ENCODE peak calls at places on chromosome 6, in eight cellular contexts. P is psoas muscle, Q is heart right ventricle, Y is IMR-90, K is stomach, T is mammary epithelial cell, C is neural progenitor cell, U is mucosa of descending colon. W is an unnamed sample. For H3K36me3, the result is how much of the 10 kb centered on the place peaks cover.

GRCh38 chr6:85062884-85063283 is 298.5 kb upstream of the TBX18 start:
- DNase-seq in T (no peak), P (no peak), Q (no peak), C (no peak), U (no peak), Y (no peak), K (no peak), W (no peak)

GRCh38 chr6:106748547-106749207 is 119.3 kb downstream of the QRSL1 start:
- DNase-seq in U (no peak), Q (no peak), Y (no peak), T (no peak), K (no peak), C (no peak), P (no peak), W (no peak)

GRCh38 chr6:168093634-168094033 is 14.6 kb upstream of the FRMD1 start:
- DNase-seq in K (no peak), T (no peak), U (no peak), Y (no peak), C (no peak), P (peak), Q (no peak), W (no peak)

GRCh38 chr6:16901777-16902176 is 140.5 kb upstream of the ATXN1 start:
- DNase-seq in K (peak), C (no peak), Q (peak), U (peak), P (no peak), T (peak), Y (peak), W (no peak)

GRCh38 chr6:144811140-144811539 is 526.0 kb downstream of the UTRN start:
- DNase-seq in C (no peak), T (no peak), P (no peak), U (no peak), Q (no peak), K (no peak), Y (peak), W (no peak)

GRCh38 chr6:131687022-131687421 is 14.2 kb downstream of the OR2A4 start:
- DNase-seq in C (no peak), P (no peak), K (no peak), T (no peak), Q (no peak), U (no peak), Y (peak), W (no peak)

GRCh38 chr6:81465859-81466258 is 286.6 kb downstream of the TENT5A start:
- DNase-seq in Y (peak), Q (no peak), P (no peak), K (no peak), T (peak), C (peak), U (peak), W (no peak)

GRCh38 chr6:5930143-5930770 is 76.5 kb downstream of the NRN1 start:
- DNase-seq in P (no peak), Q (no peak), T (no peak), U (no peak), Y (no peak), C (no peak), K (no peak), W (no peak)

GRCh38 chr6:27651371-27651732 is 178.4 kb upstream of the ZNF184 start:
- DNase-seq in T (peak), P (no peak), Q (no peak), K (no peak), U (no peak), Y (no peak), C (peak), W (no peak)

GRCh38 chr6:15544321-15544900 is 118.4 kb downstream of the DTNBP1 start:
- DNase-seq in T (no peak), Q (no peak), U (no peak), P (no peak), K (no peak), C (no peak), Y (peak), W (no peak)

GRCh38 chr6:123053602-123054225 is 57.7 kb downstream of the CLVS2 start:
- DNase-seq in K (no peak), C (no peak), Q (no peak), P (no peak), U (no peak), T (no peak), Y (no peak), W (no peak)

GRCh38 chr6:141174932-141175331 is 957.8 kb upstream of the GJE1 start:
- DNase-seq in C (no peak), Q (no peak), U (no peak), Y (no peak), T (no peak), K (no peak), P (no peak), W (no peak)

GRCh38 chr6:115612216-115612615 is 448.5 kb downstream of the FRK start:
- DNase-seq in P (no peak), C (no peak), T (no peak), Q (no peak), Y (no peak), U (no peak), K (no peak), W (no peak)

GRCh38 chr6:118902731-118903130 is 8.8 kb downstream of the ASF1A start:
- DNase-seq in T (peak), Y (peak), P (no peak), K (no peak), C (no peak), Q (no peak), U (no peak), W (no peak)

GRCh38 chr6:118903691-118904090 is 9.7 kb downstream of the ASF1A start:
- DNase-seq in T (no peak), C (no peak), Q (no peak), U (no peak), Y (no peak), P (no peak), K (no peak), W (no peak)

GRCh38 chr6:118905851-118906250 is 11.9 kb downstream of the ASF1A start:
- DNase-seq in Y (no peak), P (no peak), K (no peak), Q (no peak), U (no peak), C (no peak), T (no peak), W (no peak)

GRCh38 chr6:118905084-118905483 is 11.1 kb downstream of the ASF1A start:
- DNase-seq in K (no peak), U (no peak), C (no peak), T (no peak), Y (no peak), Q (no peak), P (no peak), W (no peak)

GRCh38 chr6:118903134-118903533 is 9.2 kb downstream of the ASF1A start:
- DNase-seq in K (no peak), C (no peak), Q (no peak), P (no peak), Y (no peak), U (no peak), T (no peak), W (no peak)
- H3K4me3 ChIP-seq in K (no peak), C (no peak), Q (no peak), P (no peak), Y (no peak), U (no peak), T (no peak), W (no peak)

DNA sequence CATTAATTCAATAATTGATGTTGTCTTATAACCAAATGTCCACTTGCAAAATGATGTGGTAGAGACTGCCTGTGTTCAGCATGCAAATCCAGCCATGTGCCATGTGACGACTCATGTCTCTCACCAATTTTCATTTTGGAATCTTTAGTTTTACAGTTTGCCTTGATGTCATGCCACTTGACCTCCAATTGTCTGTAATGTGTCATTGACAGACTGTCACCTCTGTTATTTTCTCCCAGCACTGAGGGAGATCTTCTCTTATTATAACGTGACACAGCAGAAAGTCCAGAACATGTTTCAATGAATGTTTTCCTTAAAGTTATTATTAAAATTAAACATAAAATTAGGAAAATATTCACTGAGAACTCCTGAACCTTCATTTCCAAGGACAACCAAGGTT is 56.7 kb downstream of the LAMA4 start:
- DNase-seq in U (no peak), T (no peak), K (no peak), C (no peak), Y (no peak), Q (no peak), P (no peak), W (no peak)
- H3K36me3 ChIP-seq in U (under half), T (under half), K (under half), C (under half), Y (under half), Q (under half), P (under half), W (under half)

GRCh38 chr6:146028250-146028789 is 542 bp upstream of the GRM1 start:
- DNase-seq in C (peak), T (peak), Q (peak), K (peak), Y (peak), U (peak), P (peak), W (peak)
- H3K4me3 ChIP-seq in C (peak), T (no peak), Q (no peak), K (peak), Y (no peak), U (no peak), P (no peak), W (no peak)

DNA sequence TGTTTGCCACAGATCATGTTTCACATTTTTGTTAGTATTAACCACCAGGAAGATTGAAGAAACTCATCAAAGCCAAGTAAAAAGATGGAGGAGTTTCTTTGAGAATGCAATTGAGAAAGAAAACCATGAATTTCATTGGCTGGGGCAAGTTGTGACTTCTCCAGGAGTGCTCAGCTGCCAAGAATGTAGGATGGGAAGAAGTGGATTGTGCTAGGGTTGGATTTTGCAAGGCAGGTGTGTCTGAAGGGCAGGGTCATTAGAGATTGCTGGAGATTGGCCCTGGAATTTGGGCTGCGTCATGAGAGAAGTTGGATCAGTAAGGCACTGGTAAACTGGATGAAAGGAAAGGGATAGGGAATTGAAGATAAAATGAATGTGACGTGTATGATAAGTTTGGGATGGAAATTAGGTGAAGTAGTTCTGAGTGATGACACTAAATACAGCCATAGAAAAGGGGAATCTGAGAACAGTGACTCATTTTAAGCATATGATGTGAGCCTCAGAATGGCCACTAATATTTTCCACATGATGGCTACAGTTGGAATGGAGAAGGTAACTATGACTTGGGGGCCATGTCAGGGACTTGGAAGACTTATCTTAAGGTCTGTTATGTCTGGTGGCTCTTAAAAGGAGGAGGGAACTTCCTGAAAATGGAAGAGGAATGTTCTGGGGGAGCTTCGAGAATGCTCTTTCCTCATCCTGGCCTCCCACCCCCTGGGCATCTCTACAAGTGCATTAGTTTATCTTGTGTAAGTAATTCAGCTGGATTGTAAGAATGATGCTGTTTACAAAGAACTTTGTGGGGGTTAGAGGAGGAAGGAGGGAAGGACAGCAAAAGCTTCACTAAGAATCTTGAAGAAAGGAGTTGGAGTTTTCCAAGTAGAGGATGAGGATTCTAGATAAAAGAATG is 27.8 kb upstream of the ERVFRD-1 start:
- DNase-seq in K (no peak), U (no peak), Q (no peak), T (peak), P (no peak), C (no peak), Y (peak), W (no peak)
- H3K36me3 ChIP-seq in K (under half), U (under half), Q (under half), T (under half), P (under half), C (under half), Y (under half), W (under half)

DNA sequence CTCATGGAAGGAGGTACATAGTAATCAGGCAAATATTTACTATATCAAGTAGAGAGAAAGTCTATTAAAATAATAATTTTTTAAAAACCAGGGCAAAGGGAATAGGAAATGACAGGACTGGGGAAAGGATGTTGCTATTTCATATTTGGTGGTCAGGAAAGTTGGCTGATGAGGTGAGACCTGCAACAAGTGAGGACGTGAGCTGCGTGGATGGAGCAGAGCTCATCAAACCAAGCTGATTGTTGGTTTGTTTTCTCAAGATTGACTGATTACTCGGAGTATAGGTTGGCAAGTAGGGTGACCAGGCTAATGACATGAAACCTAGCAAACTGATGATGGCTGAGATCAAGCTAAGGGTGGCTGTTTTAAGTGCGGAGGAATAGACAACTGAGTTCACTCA is 6.0 kb downstream of the GJA1 start:
- DNase-seq in C (no peak), K (no peak), Q (no peak), U (no peak), Y (no peak), P (no peak), T (no peak), W (no peak)
- H3K4me3 ChIP-seq in C (peak), K (no peak), Q (no peak), U (no peak), Y (no peak), P (peak), T (no peak), W (no peak)

DNA sequence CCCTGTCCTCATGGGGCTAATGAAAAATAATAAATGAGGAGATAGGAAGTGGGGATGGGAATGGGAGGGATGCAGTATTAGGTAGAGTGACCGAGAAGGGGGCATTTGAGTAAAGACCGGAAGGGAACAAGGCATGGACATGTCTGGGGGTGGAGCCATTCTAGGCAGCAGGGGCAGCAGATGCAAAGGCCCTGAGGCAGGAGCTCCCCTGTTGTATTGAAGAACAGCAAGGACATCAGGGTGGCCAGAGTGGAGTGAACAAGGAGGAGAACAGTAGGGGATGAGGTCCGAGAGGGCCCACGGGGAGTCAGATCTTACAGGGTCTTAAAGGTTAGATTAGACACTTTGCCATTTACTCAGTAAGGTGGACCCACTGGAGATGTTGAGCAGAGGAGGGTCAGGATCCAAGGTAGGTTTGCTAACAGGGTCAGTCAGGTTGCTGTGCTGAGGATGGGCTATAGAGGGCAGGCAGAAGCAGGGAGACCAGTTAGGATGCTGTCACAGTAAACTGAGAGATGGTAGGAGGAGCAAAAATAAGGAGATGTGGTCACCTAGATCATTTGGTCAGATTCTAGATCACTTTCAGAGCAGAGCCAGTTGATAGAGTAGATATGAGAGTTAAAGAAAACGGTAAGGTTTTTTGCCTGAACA is 18.7 kb downstream of the TAF8 start:
- DNase-seq in U (no peak), T (no peak), K (no peak), C (no peak), Q (no peak), Y (no peak), P (no peak), W (no peak)
- H3K36me3 ChIP-seq in U (under half), T (under half), K (half or more), C (under half), Q (under half), Y (half or more), P (half or more), W (under half)

DNA sequence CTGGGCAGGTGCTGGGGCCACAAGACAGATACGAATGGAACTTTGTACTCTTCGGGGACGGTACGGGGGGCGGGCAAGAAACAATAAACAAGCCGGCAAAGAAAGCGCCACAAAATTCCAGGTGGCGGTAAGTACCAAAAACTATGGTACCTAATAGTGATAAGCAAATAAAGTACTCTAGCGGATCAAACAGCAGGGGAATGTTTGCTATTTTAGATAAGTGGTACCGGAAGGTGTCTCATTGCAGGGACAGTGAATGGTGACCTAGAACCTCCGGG is 15.1 kb upstream of the RIPK1 start:
- DNase-seq in P (no peak), Y (no peak), K (no peak), T (no peak), C (no peak), Q (no peak), U (no peak), W (no peak)
- H3K4me3 ChIP-seq in P (peak), Y (no peak), K (peak), T (no peak), C (peak), Q (no peak), U (no peak), W (peak)

GRCh38 chr6:13334953-13335352 is 6.6 kb upstream of the TBC1D7 start:
- DNase-seq in T (no peak), U (no peak), P (no peak), K (no peak), Y (no peak), Q (no peak), C (no peak), W (no peak)
- H3K36me3 ChIP-seq in T (under half), U (under half), P (under half), K (under half), Y (under half), Q (under half), C (under half), W (under half)

GRCh38 chr6:25288518-25288917 is 9.3 kb downstream of the CARMIL1 start:
- DNase-seq in Y (no peak), Q (no peak), U (no peak), C (no peak), K (no peak), P (no peak), T (no peak), W (no peak)
- H3K4me3 ChIP-seq in Y (no peak), Q (no peak), U (no peak), C (no peak), K (no peak), P (no peak), T (no peak), W (no peak)

GRCh38 chr6:160103825-160104100 is 17.9 kb upstream of the SLC22A1 start:
- DNase-seq in T (no peak), C (no peak), P (no peak), Q (no peak), U (no peak), Y (no peak), K (no peak), W (no peak)
- H3K36me3 ChIP-seq in T (under half), C (under half), P (half or more), Q (under half), U (under half), Y (half or more), K (half or more), W (under half)